ENCODE peak calls at places on chromosomes 7 and 10, in five cellular contexts. J, D, S, I and N are unnamed samples. For H3K36me3, the result is how much of the 10 kb centered on the place peaks cover.

GRCh38 chr7:102841290-102841689 is 71.5 kb upstream of the LRRC17 start:
- DNase-seq in I (no peak), S (no peak), D (no peak), J (no peak), N (no peak)

GRCh38 chr10:25875555-25876165 is 58.4 kb upstream of the MYO3A start:
- DNase-seq in S (peak), I (peak), J (no peak), D (peak), N (peak)

GRCh38 chr10:116769791-116770190 is 27.4 kb upstream of the HSPA12A start:
- DNase-seq in D (no peak), I (no peak), J (no peak), S (no peak), N (no peak)

GRCh38 chr7:27148776-27149641 is 1.4 kb upstream of the HOXA6 start:
- DNase-seq in D (no peak), I (no peak), J (no peak), S (peak), N (no peak)

GRCh38 chr7:151880688-151881087 is 3.8 kb upstream of the PRKAG2 start:
- DNase-seq in D (no peak), I (no peak), S (peak), J (no peak), N (no peak)

GRCh38 chr7:94763268-94763667 is 107.3 kb upstream of the SGCE start:
- DNase-seq in D (no peak), S (no peak), J (no peak), I (no peak), N (no peak)

GRCh38 chr7:155885162-155886160 is 73.2 kb upstream of the SHH start:
- DNase-seq in D (no peak), I (peak), S (peak), J (no peak), N (no peak)

GRCh38 chr7:50560865-50561351 is 4.3 kb downstream of the DDC start:
- DNase-seq in D (peak), J (no peak), S (peak), I (peak), N (no peak)

GRCh38 chr10:114142018-114142417 is 32.0 kb downstream of the CCDC186 start:
- DNase-seq in J (peak), I (peak), D (no peak), S (no peak), N (no peak)

GRCh38 chr10:17562572-17562971 is 54.6 kb downstream of the HACD1 start:
- DNase-seq in S (no peak), I (no peak), J (peak), D (no peak), N (no peak)

GRCh38 chr10:86461963-86462804 is 59.4 kb downstream of the WAPL start:
- DNase-seq in J (no peak), S (no peak), D (no peak), I (no peak), N (no peak)

GRCh38 chr10:5596611-5597341 is 69.6 kb downstream of the ASB13 start:
- DNase-seq in D (peak), J (no peak), S (no peak), I (no peak), N (peak)

DNA sequence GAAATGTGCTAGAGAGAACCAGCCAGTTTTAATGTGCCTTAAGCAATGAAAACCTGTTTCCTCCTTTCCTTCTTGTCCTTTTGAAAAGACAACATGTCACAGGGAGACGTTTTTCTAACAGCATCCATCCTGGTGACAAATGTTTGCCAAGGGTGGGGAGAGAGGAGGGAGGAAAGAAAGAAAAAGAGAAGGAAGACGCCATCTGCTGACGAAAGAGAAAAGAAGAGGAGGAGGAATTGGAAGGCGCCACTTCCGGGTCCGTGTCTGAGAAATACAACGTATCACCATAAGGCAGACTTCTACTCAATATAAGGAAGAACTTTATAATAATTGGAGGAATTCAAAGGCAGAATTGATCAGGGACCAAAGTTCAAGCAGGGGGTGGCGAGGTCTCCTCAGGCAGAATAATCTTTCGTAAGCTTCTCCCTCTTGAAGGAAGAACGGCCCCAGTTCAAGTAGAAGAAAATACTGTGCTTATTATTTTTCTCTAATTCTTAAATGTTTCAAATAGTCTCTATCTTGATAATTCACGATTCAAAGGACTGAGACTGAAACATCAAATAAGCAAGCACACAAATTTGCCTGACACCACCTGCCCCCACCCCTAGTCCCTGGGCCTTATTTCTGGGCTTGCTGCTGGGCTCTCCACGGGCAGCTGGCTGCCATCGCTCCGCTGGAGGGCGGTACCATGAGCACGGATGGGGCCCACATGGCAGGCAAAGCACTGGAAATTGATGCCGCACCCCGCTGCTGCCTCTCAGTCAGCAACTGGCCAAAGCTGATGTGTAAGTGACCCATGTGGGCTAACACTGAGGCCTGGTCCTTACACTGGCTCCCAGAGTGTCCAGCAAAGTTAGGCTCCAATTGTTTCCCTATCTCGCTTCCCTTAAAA is 273.7 kb upstream of the KLF14 start:
- DNase-seq in J (no peak), I (peak), S (peak), D (no peak), N (peak)
- H3K27ac ChIP-seq in J (peak), I (peak), S (peak), D (peak), N (peak)

GRCh38 chr7:38756521-38756920 is 125.3 kb upstream of the AMPH start:
- DNase-seq in J (no peak), S (no peak), D (no peak), I (no peak), N (no peak)
- H3K36me3 ChIP-seq in J (under half), S (under half), D (under half), I (under half), N (half or more)

DNA sequence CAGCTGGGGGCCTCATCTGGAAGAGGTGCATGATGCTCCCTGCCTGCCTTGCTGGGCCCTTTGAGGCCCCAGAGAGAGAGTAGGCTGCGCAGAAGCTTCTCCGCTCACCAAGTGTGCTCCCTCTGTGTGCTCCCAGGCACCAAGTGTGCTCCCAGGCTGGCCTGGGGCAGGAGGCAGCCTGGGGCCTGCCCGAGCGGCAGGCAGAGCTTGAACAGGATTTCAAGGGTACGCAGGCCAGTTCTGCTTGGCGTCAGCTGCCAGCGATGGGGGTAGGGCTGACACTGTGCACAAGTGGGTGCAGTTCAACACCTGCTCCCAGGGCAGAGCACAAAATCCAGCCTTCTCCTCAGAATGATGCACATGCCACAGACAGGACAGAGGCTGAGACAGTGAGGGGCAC is 119.7 kb downstream of the FAM53B start:
- DNase-seq in S (no peak), J (no peak), D (no peak), I (no peak), N (no peak)
- H3K27ac ChIP-seq in S (peak), J (peak), D (no peak), I (no peak), N (no peak)

GRCh38 chr10:91953600-91954140 is 30.1 kb downstream of the BTAF1 start:
- DNase-seq in I (no peak), J (no peak), D (no peak), S (no peak), N (no peak)
- H3K36me3 ChIP-seq in I (under half), J (under half), D (under half), S (under half), N (half or more)

GRCh38 chr10:11264481-11265044 is 246.9 kb downstream of the CELF2 start:
- DNase-seq in I (no peak), S (no peak), D (no peak), J (no peak), N (no peak)

GRCh38 chr10:11263039-11263345 is 245.3 kb downstream of the CELF2 start:
- DNase-seq in S (no peak), D (no peak), J (no peak), I (no peak), N (no peak)

GRCh38 chr10:11263767-11264166 is 246.1 kb downstream of the CELF2 start:
- DNase-seq in J (no peak), S (no peak), D (no peak), I (no peak), N (no peak)

GRCh38 chr10:11262210-11263038 is 244.8 kb downstream of the CELF2 start:
- DNase-seq in J (no peak), S (no peak), D (no peak), I (no peak), N (no peak)

GRCh38 chr10:11265486-11265885 is 247.8 kb downstream of the CELF2 start:
- DNase-seq in I (no peak), J (no peak), D (no peak), S (no peak), N (no peak)
- H3K27ac ChIP-seq in I (no peak), J (no peak), D (no peak), S (no peak), N (no peak)

GRCh38 chr10:1120761-1121160 is 64.6 kb downstream of the WDR37 start:
- DNase-seq in J (peak), I (no peak), D (no peak), S (peak), N (no peak)
- H3K36me3 ChIP-seq in J (under half), I (under half), D (under half), S (under half), N (half or more)

GRCh38 chr10:7130191-7130911 is 280.5 kb downstream of the SFMBT2 start:
- DNase-seq in S (no peak), I (no peak), D (no peak), J (no peak), N (peak)
- H3K27ac ChIP-seq in S (no peak), I (no peak), D (no peak), J (no peak), N (no peak)

GRCh38 chr10:124106241-124106905 is 13.0 kb upstream of the CHST15 start:
- DNase-seq in D (peak), I (peak), J (peak), S (no peak), N (peak)
- H3K36me3 ChIP-seq in D (under half), I (under half), J (under half), S (under half), N (under half)

GRCh38 chr10:132394936-132395703 is 1.9 kb upstream of the PWWP2B start:
- DNase-seq in I (no peak), D (peak), J (no peak), S (peak), N (peak)

GRCh38 chr10:132395704-132396494 is 1.1 kb upstream of the PWWP2B start:
- DNase-seq in S (peak), D (peak), I (peak), J (peak), N (peak)

GRCh38 chr10:132397036-132397541 is at the start of gene PWWP2B:
- DNase-seq in I (peak), J (no peak), S (peak), D (peak), N (peak)

GRCh38 chr10:132397671-132398565 is 918 bp downstream of the PWWP2B start:
- DNase-seq in I (peak), J (peak), S (peak), D (peak), N (peak)

DNA sequence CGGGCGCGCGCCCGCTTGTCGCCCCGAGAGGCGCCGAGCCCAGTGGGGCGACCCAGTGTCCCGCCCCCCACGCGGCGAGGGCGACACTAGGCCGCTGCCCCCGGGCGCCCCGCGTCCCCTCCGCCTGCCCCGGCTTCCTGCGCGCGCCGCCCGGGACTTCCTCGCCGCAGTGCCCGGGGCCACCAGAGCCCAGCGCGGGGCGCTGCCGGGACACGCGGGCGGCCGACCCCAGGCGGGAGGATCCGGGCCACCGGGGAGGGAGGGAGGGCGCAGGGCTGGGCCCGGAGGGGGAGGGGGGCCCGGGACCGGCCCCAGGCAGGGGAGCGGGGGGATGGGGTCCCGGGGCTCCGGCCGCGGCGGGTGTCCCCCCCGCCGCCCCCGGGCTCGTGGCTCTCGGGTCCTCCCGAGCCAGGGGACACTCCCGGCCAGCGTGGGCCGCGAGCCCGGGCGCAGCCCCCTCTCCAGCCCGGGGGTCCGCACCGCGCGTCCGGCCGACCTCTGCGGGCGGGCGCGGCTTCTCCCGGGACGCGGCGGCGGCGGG is 435 bp upstream of the PWWP2B start:
- DNase-seq in D (peak), S (peak), J (peak), I (peak), N (peak)
- H3K27ac ChIP-seq in D (peak), S (peak), J (peak), I (peak), N (peak)